ENCODE peak calls at places on chromosomes 16 and 17, in ten cellular contexts. V is epithelial cell of esophagus; C is AG10803; U is right atrium auricular region; D is hepatocyte; P is endothelial cell of umbilical vein; J is GM13976; W is A549; M is CD8-positive, alpha-beta T cell; X is testis. R is an unnamed sample.

GRCh38 chr17:59001158-59001814 is 105.4 kb downstream of the TRIM37 start:
- DNase-seq in D (peak), V (peak), P (peak), J (peak), C (peak), W (peak), U (peak), M (peak), X (peak), R (no peak)

GRCh38 chr16:2296662-2297505 is 29.0 kb upstream of the RNPS1 start:
- DNase-seq in P (peak), C (peak), J (peak), X (peak), M (no peak), U (no peak), W (peak), D (no peak), V (peak), R (peak)

GRCh38 chr16:83937922-83938875 is 14.8 kb upstream of the OSGIN1 start:
- DNase-seq in D (no peak), M (no peak), C (no peak), U (no peak), P (no peak), W (no peak), V (peak), J (no peak), X (no peak), R (no peak)

GRCh38 chr17:81200695-81201580 is 21.8 kb downstream of the CEP131 start:
- DNase-seq in V (peak), P (peak), J (peak), W (peak), C (peak), D (peak), U (peak), X (peak), M (no peak), R (peak)

GRCh38 chr17:20156196-20157077 is 147.3 kb downstream of the SPECC1 start:
- DNase-seq in V (peak), W (peak), M (peak), X (peak), J (peak), U (no peak), P (peak), D (peak), C (peak), R (peak)

GRCh38 chr16:74480150-74481029 is 59.1 kb upstream of the CLEC18B start:
- DNase-seq in J (no peak), W (peak), M (no peak), X (peak), D (peak), U (no peak), P (no peak), V (peak), C (peak), R (peak)

GRCh38 chr17:59406278-59406677 is 74.8 kb downstream of the YPEL2 start:
- DNase-seq in C (no peak), M (no peak), V (no peak), X (no peak), P (no peak), W (no peak), U (no peak), D (no peak), J (no peak), R (no peak)

GRCh38 chr16:426115-426905 is 861 bp downstream of the RAB11FIP3 start:
- DNase-seq in D (peak), W (no peak), V (no peak), U (no peak), J (no peak), C (no peak), M (no peak), P (peak), X (no peak), R (peak)

GRCh38 chr17:71276071-71276470 is 844.7 kb upstream of the SOX9 start:
- DNase-seq in J (no peak), C (no peak), P (no peak), M (no peak), U (no peak), W (no peak), X (no peak), D (no peak), V (peak), R (peak)

GRCh38 chr17:67784364-67785121 is 40.8 kb upstream of the BPTF start:
- DNase-seq in V (no peak), P (peak), M (no peak), X (peak), D (peak), C (no peak), U (peak), J (no peak), W (no peak), R (no peak)

GRCh38 chr17:78563189-78564145 is 13.7 kb downstream of the DNAH17 start:
- DNase-seq in C (no peak), V (no peak), M (no peak), U (peak), D (no peak), X (no peak), W (no peak), J (no peak), P (peak), R (no peak)

GRCh38 chr17:2396192-2396567 is 4.7 kb downstream of the MNT start:
- DNase-seq in J (no peak), C (no peak), X (no peak), W (no peak), M (no peak), D (no peak), U (no peak), V (no peak), P (no peak), R (no peak)

GRCh38 chr17:2393954-2394749 is 6.7 kb downstream of the MNT start:
- DNase-seq in C (no peak), X (no peak), V (no peak), P (no peak), W (no peak), U (no peak), M (no peak), J (no peak), D (no peak), R (no peak)

GRCh38 chr17:2396568-2397246 is 4.2 kb downstream of the MNT start:
- DNase-seq in U (peak), W (peak), J (peak), P (peak), V (peak), X (peak), D (peak), C (peak), M (peak), R (peak)

GRCh38 chr17:2394775-2395191 is 6.1 kb downstream of the MNT start:
- DNase-seq in U (no peak), X (no peak), J (no peak), W (no peak), C (no peak), M (no peak), V (no peak), P (no peak), D (no peak), R (no peak)

DNA sequence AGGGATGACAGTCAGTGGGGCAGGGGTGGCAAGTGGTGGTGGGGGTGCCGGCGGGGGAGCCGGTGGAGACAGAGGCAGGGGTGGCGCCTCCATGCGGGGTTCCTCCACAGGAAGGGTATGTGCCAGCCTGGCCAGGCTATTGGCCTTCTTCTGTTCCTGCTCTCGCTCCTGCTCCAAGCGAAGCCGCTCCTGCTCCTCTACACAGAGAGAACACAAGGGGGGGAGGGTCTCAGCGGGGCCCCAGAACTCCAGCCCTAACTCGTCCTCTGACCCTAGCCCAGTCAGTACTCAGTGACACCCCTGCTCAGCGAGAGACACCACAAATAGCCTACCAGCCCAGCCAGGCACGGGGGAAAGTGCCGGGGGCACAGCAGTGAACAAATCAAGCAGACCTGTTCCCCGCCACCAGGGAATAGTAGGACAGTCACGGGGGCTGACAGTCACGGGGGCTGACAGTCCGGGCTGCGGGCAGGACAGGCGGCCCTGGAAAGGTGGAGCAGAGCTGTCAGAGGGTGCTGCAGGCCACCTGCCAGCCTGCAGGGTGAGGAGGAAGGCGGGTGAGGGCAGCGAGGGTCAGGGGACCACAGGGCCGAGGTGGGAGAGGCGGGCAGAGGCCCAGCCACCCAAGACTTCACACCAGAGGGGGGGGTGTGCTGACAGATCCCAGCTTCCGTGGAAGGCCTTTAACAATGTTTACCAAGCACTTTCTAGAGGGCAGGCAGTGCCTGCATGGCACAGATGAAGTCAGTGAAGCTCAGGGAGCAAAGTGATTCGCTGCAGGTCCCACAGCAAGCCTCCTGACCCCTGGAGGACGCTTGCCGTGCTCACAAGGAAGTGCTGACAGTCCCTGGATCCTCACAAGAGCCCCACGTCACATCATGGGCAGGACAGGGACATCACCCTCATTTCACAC is 5.3 kb downstream of the MNT start:
- DNase-seq in D (peak), C (peak), P (peak), V (peak), J (no peak), U (no peak), M (no peak), X (peak), W (peak), R (no peak)
- TF ChIP-seq CTCF in D (peak), C (peak), P (no peak), V (no peak), J (no peak), U (no peak), M (no peak), X (no peak), W (no peak), R (no peak)

DNA sequence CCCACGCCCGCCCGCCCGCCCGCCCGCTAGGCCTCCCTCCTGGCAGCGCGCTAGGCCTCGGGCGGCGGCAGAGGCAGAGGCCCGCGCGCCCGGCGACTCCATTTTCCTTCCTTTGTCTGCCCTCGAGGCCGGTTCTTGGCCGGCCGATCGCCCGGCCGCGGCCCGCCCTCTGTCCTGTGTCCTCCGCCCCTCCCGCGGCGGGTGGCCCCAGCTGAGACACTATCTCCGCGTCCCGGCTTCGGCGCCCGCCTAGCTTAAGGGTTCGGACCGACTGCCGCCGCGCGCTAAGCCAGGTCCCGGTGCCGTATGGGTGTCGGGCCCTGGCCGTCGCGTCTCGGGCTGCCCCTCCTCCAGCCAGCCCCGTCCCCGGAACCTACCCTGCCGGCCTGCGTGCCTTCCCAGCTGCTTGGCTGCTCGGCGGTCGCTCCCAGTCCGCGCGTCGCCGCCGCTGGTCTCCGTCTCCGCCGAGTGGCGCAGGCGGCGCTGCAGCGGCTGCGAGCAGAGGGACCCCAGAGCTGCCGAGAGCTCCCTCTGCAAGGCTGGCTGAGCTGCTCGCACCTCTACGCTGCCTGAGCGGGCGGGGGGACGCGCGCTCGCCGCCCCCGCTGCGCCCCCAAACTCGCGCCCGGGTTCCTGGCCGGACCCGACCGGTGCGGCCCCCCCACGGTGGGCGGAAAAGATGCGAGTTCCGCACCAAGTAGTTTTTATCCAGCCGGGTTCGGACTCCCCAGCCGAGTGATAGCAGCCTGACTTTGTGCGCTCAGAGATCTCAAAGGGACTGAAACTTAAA is 787 bp downstream of the CTCF start:
- DNase-seq in V (peak), D (peak), M (peak), X (peak), P (peak), J (peak), W (peak), C (peak), U (no peak), R (peak)
- TF ChIP-seq CTCF in V (no peak), D (peak), M (no peak), X (peak), P (peak), J (peak), W (peak), C (no peak), U (peak), R (no peak)

GRCh38 chr16:88308441-88309173 is 74.2 kb upstream of the ZNF469 start:
- DNase-seq in V (no peak), X (no peak), C (no peak), J (no peak), W (no peak), D (no peak), P (no peak), M (no peak), U (no peak), R (no peak)
- TF ChIP-seq CTCF in V (no peak), X (no peak), C (peak), J (no peak), W (no peak), D (no peak), P (no peak), M (no peak), U (no peak), R (no peak)

GRCh38 chr16:57600048-57600835 is 28.2 kb upstream of the ADGRG1 start:
- DNase-seq in P (peak), W (peak), D (peak), U (no peak), C (peak), J (peak), X (peak), V (peak), M (no peak), R (peak)
- TF ChIP-seq CTCF in P (peak), W (peak), D (peak), U (peak), C (peak), J (peak), X (peak), V (peak), M (peak), R (peak)